ENCODE peak calls at places on chromosomes 16 and 17, in eight cellular contexts. N is nephron progenitor cell; R is ascending aorta; J is HTR-8/SVneo; B is stimulated activated CD4-positive, alpha-beta T cell treated with anti-CD3 and anti-CD28 coated beads, Interleukin-1b, Interleukin-23, amount 100 ng/mL, for 48 hours; P is stimulated activated naive CD8-positive, alpha-beta T cell treated with anti-CD3 and anti-CD28 coated beads, Interleukin-15, amount 100 ng/mL, for 72 hours; I is tibial nerve; L is activated CD8-positive, alpha-beta memory T cell treated with anti-CD3 and anti-CD28 coated beads for 48 hours. G is an unnamed sample.

GRCh38 chr17:66165537-66166123 is 26.3 kb downstream of the CEP112 start:
- DNase-seq in N (peak), R (no peak), J (peak), B (no peak), P (peak), I (peak), L (no peak), G (peak)

GRCh38 chr16:88747588-88748301 is 37.3 kb downstream of the PIEZO1 start:
- DNase-seq in N (no peak), R (no peak), J (no peak), B (peak), P (peak), I (no peak), L (no peak), G (no peak)

GRCh38 chr16:51149721-51150158 is 1.3 kb downstream of the SALL1 start:
- DNase-seq in N (peak), R (no peak), J (no peak), B (no peak), P (no peak), I (no peak), L (no peak), G (no peak)

GRCh38 chr17:30224419-30224960 is 11.0 kb downstream of the SLC6A4 start:
- DNase-seq in N (no peak), R (no peak), J (no peak), B (no peak), P (no peak), I (no peak), L (no peak), G (no peak)

GRCh38 chr17:67602439-67602838 is 115.3 kb upstream of the NOL11 start:
- DNase-seq in N (peak), R (no peak), J (no peak), B (no peak), P (no peak), I (no peak), L (no peak), G (no peak)

GRCh38 chr17:81420769-81421462 is 25.7 kb downstream of the BAHCC1 start:
- DNase-seq in N (no peak), R (no peak), J (no peak), B (no peak), P (no peak), I (no peak), L (no peak), G (no peak)

GRCh38 chr17:65662166-65662565 is 100.7 kb upstream of the AXIN2 start:
- DNase-seq in N (no peak), R (no peak), J (no peak), B (no peak), P (no peak), I (no peak), L (no peak), G (no peak)

GRCh38 chr17:64500487-64500859 is 3.6 kb upstream of the POLG2 start:
- DNase-seq in N (no peak), R (no peak), J (no peak), B (no peak), P (no peak), I (no peak), L (no peak), G (no peak)

GRCh38 chr17:1078831-1079561 is 82.1 kb downstream of the TIMM22 start:
- DNase-seq in N (peak), R (no peak), J (no peak), B (no peak), P (no peak), I (no peak), L (no peak), G (no peak)

GRCh38 chr17:57761887-57762286 is 16.8 kb upstream of the CCDC182 start:
- DNase-seq in N (no peak), R (no peak), J (no peak), B (no peak), P (no peak), I (no peak), L (no peak), G (no peak)

GRCh38 chr17:30782206-30782605 is 42.3 kb downstream of the CRLF3 start:
- DNase-seq in N (no peak), R (no peak), J (no peak), B (no peak), P (no peak), I (no peak), L (no peak), G (no peak)

GRCh38 chr17:45849536-45849990 is 4.9 kb downstream of the SPPL2C start:
- DNase-seq in N (no peak), R (no peak), J (no peak), B (no peak), P (no peak), I (no peak), L (no peak), G (no peak)

GRCh38 chr17:75289832-75290337 is 652 bp upstream of the SLC25A19 start:
- DNase-seq in N (no peak), R (no peak), J (no peak), B (peak), P (no peak), I (peak), L (peak), G (peak)

GRCh38 chr17:17073627-17074521 is 31.6 kb downstream of the MPRIP start:
- DNase-seq in N (no peak), R (no peak), J (no peak), B (no peak), P (no peak), I (no peak), L (no peak), G (no peak)

GRCh38 chr17:38672788-38673713 is 1.7 kb downstream of the EPOP start:
- DNase-seq in N (no peak), R (no peak), J (no peak), B (no peak), P (no peak), I (no peak), L (no peak), G (no peak)

G was measured in kidney glomerular epithelial cell.